ENCODE peak calls at places on chromosomes 6 and 20, in five cellular contexts. P, M, O, F and Z are unnamed samples.

GRCh38 chr20:62045118-62045517 is 20.6 kb downstream of the TAF4 start:
- DNase-seq in P (no peak), M (peak; percentile 2), O (no peak), F (no peak), Z (no peak)

GRCh38 chr6:114108119-114109002 is 137.4 kb upstream of the HDAC2 start:
- DNase-seq in P (peak; percentile 68), M (peak; percentile 39), O (peak; percentile 79), F (peak; percentile 68), Z (peak; percentile 81)

GRCh38 chr20:50625986-50626677 is 65.2 kb downstream of the RIPOR3 start:
- DNase-seq in P (peak; percentile 39), M (peak; percentile 70), O (peak; percentile 76), F (peak; percentile 15), Z (peak; percentile 45)

GRCh38 chr6:43768983-43769525 is 957 bp upstream of the VEGFA start:
- DNase-seq in P (peak; percentile 91), M (peak; percentile 78), O (peak; percentile 97), F (peak; percentile 10), Z (no peak)

GRCh38 chr6:225121-225721 is 67.1 kb upstream of the DUSP22 start:
- DNase-seq in P (no peak), M (no peak), O (no peak), F (no peak), Z (peak; percentile 91)

GRCh38 chr6:80022803-80023202 is 18.4 kb downstream of the TTK start:
- DNase-seq in P (peak; percentile 86), M (no peak), O (peak; percentile 64), F (peak; percentile 83), Z (peak; percentile 16)

GRCh38 chr6:82641677-82642076 is 278.1 kb downstream of the TPBG start:
- DNase-seq in P (no peak), M (no peak), O (no peak), F (no peak), Z (no peak)

GRCh38 chr6:115467726-115468125 is 593.0 kb downstream of the FRK start:
- DNase-seq in P (no peak), M (no peak), O (no peak), F (no peak), Z (peak; percentile 1)

GRCh38 chr6:116557863-116558262 is 4.3 kb downstream of the CALHM4 start:
- DNase-seq in P (peak; percentile 98), M (peak; percentile 18), O (peak; percentile 96), F (peak; percentile 94), Z (peak; percentile 89)

GRCh38 chr6:14472964-14473363 is 355.4 kb downstream of the CD83 start:
- DNase-seq in P (peak; percentile 61), M (no peak), O (peak; percentile 44), F (no peak), Z (no peak)

GRCh38 chr6:5466459-5466858 is 205.1 kb downstream of the FARS2 start:
- DNase-seq in P (peak; percentile 88), M (no peak), O (peak; percentile 69), F (peak; percentile 71), Z (peak; percentile 44)

GRCh38 chr20:60137657-60138245 is 179.5 kb downstream of the CDH26 start:
- DNase-seq in P (peak; percentile 24), M (no peak), O (no peak), F (no peak), Z (peak; percentile 65)

GRCh38 chr20:18566892-18567738 is at the start of gene SMIM26:
- DNase-seq in P (peak; percentile 82), M (peak; percentile 93), O (peak; percentile 89), F (peak; percentile 86), Z (peak; percentile 94)

GRCh38 chr6:70390067-70390466 is 23.2 kb upstream of the FAM135A start:
- DNase-seq in P (no peak), M (no peak), O (no peak), F (no peak), Z (no peak)

GRCh38 chr6:160156842-160157241 is 35.2 kb downstream of the SLC22A1 start:
- DNase-seq in P (peak; percentile 46), M (no peak), O (peak; percentile 25), F (no peak), Z (no peak)

GRCh38 chr6:111605100-111605748 is 454 bp downstream of the TRAF3IP2 start:
- DNase-seq in P (peak; percentile 86), M (peak; percentile 81), O (peak; percentile 97), F (peak; percentile 84), Z (peak; percentile 88)

GRCh38 chr6:24910331-24910849 is 25.4 kb downstream of the RIPOR2 start:
- DNase-seq in P (no peak), M (peak; percentile 22), O (peak; percentile 37), F (no peak), Z (no peak)

GRCh38 chr6:11042750-11043551 is 1.2 kb downstream of the ELOVL2 start:
- DNase-seq in P (peak; percentile 44), M (no peak), O (peak; percentile 41), F (no peak), Z (no peak)

GRCh38 chr6:151723152-151723551 is 84.3 kb upstream of the ESR1 start:
- DNase-seq in P (no peak), M (no peak), O (no peak), F (no peak), Z (no peak)

GRCh38 chr6:65984089-65984488 is 277.1 kb upstream of the EYS start:
- DNase-seq in P (no peak), M (no peak), O (no peak), F (no peak), Z (no peak)

GRCh38 chr6:129331450-129332138 is 378.4 kb downstream of the ARHGAP18 start:
- DNase-seq in P (peak; percentile 78), M (no peak), O (peak; percentile 50), F (peak; percentile 17), Z (no peak)

GRCh38 chr20:33443006-33443511 is 504 bp downstream of the SNTA1 start:
- DNase-seq in P (no peak), M (peak; percentile 43), O (no peak), F (no peak), Z (no peak)

GRCh38 chr20:19817017-19817416 is 59.0 kb downstream of the RIN2 start:
- DNase-seq in P (peak; percentile 98), M (no peak), O (peak; percentile 88), F (peak; percentile 86), Z (peak; percentile 96)

GRCh38 chr20:46699651-46700359 is 9.6 kb upstream of the SLC2A10 start:
- DNase-seq in P (peak; percentile 52), M (no peak), O (peak; percentile 62), F (peak; percentile 22), Z (peak; percentile 54)

GRCh38 chr6:111748247-111748647 is 125.0 kb downstream of the FYN start:
- DNase-seq in P (no peak), M (no peak), O (no peak), F (no peak), Z (no peak)

GRCh38 chr6:101608724-101609123 is 215.2 kb downstream of the GRIK2 start:
- DNase-seq in P (no peak), M (no peak), O (no peak), F (no peak), Z (no peak)

GRCh38 chr6:159933077-159933476 is 35.8 kb upstream of the IGF2R start:
- DNase-seq in P (peak; percentile 16), M (no peak), O (peak; percentile 37), F (no peak), Z (no peak)

GRCh38 chr20:50218987-50219435 is 28.4 kb downstream of the CEBPB start:
- DNase-seq in P (no peak), M (no peak), O (peak; percentile 69), F (no peak), Z (no peak)

GRCh38 chr6:56856036-56856580 is 98.8 kb upstream of the BEND6 start:
- DNase-seq in P (peak; percentile 17), M (no peak), O (peak; percentile 92), F (no peak), Z (no peak)

DNA sequence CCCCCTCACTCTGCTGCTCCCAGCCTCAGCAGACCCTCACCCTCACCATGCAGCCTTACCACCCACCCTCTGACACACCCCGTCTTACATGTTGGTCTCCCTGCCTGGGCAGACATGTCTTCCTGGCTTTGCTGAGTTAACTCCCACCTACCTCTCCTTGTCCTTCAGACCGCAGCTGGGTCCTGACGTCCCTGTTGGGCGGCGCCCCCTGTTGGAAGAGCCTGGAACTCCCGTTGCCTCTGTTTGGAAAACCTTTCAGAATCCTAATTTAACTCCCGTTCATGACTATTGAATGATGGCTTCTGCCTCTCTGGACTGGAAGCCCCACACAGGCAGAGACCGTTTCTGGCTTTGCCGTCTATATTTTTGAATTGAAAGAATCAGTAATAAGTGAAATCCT is 245.1 kb downstream of the MYLK4 start:
- DNase-seq in P (no peak), M (no peak), O (no peak), F (no peak), Z (no peak)
- TF ChIP-seq CTCF in P (peak; percentile 17), M (peak; percentile 21), O (peak; percentile 51), F (peak; percentile 59), Z (no peak)

GRCh38 chr20:35342154-35342769 is 50.0 kb upstream of the FAM83C start:
- DNase-seq in P (no peak), M (no peak), O (peak; percentile 60), F (no peak), Z (no peak)
- TF ChIP-seq CTCF in P (peak; percentile 30), M (peak; percentile 32), O (peak; percentile 46), F (peak; percentile 38), Z (no peak)

GRCh38 chr20:57711826-57712225 is 2.0 kb upstream of the PMEPA1 start:
- DNase-seq in P (no peak), M (no peak), O (no peak), F (no peak), Z (no peak)
- TF ChIP-seq CTCF in P (no peak), M (no peak), O (no peak), F (no peak), Z (no peak)

GRCh38 chr20:47815866-47816265 is 30.6 kb upstream of the SULF2 start:
- DNase-seq in P (no peak), M (no peak), O (no peak), F (no peak), Z (no peak)
- TF ChIP-seq CTCF in P (no peak), M (no peak), O (no peak), F (no peak), Z (no peak)

GRCh38 chr20:30910937-30911725 is 346.3 kb upstream of the DEFB115 start:
- DNase-seq in P (no peak), M (no peak), O (no peak), F (no peak), Z (no peak)
- TF ChIP-seq CTCF in P (no peak), M (no peak), O (no peak), F (no peak), Z (no peak)

GRCh38 chr6:137363805-137364138 is 130.4 kb downstream of the OLIG3 start:
- DNase-seq in P (no peak), M (no peak), O (no peak), F (no peak), Z (peak; percentile 11)
- TF ChIP-seq CTCF in P (no peak), M (no peak), O (no peak), F (no peak), Z (no peak)

GRCh38 chr6:90691823-90692222 is 105.0 kb upstream of the MAP3K7 start:
- DNase-seq in P (no peak), M (no peak), O (no peak), F (no peak), Z (peak; percentile 16)
- TF ChIP-seq CTCF in P (no peak), M (no peak), O (no peak), F (peak; percentile 17), Z (no peak)